ENCODE peak calls at places on chromosomes 7 and 10, in seven cellular contexts. S is HT-29, H is fibroblast of pulmonary artery, X is myocyte, Q is A549, M is mucosa of gallbladder, O is activated B cell treated with CpG ODN at 0.5 μM for 24 hours. N is an unnamed sample.

GRCh38 chr7:44854644-44855364 is 6.9 kb upstream of the H2AZ2 start:
- DNase-seq in O (no peak), M (no peak), H (no peak), S (no peak), Q (no peak), X (no peak), N (no peak)

GRCh38 chr10:18713077-18713476 is 53.8 kb downstream of the ARL5B start:
- DNase-seq in Q (peak), X (peak), H (peak), S (peak), M (no peak), O (no peak), N (no peak)

GRCh38 chr7:20217193-20217948 is at the start of gene MACC1:
- DNase-seq in M (peak), X (no peak), O (peak), Q (no peak), S (peak), H (no peak), N (no peak)

GRCh38 chr7:77685219-77685618 is 11.0 kb upstream of the RSBN1L start:
- DNase-seq in M (peak), Q (no peak), O (no peak), H (no peak), S (peak), X (no peak), N (no peak)

GRCh38 chr10:14247650-14248258 is 83.0 kb downstream of the FRMD4A start:
- DNase-seq in M (no peak), S (no peak), O (no peak), Q (no peak), X (no peak), H (no peak), N (no peak)

GRCh38 chr7:25405736-25406135 is 177.4 kb upstream of the NPVF start:
- DNase-seq in S (no peak), O (no peak), H (no peak), Q (no peak), M (peak), X (peak), N (no peak)

GRCh38 chr10:5663692-5664427 is 2.5 kb downstream of the ASB13 start:
- DNase-seq in O (no peak), M (no peak), X (no peak), Q (peak), H (no peak), S (no peak), N (no peak)

GRCh38 chr7:134892963-134893362 is 93.3 kb upstream of the AGBL3 start:
- DNase-seq in Q (no peak), S (no peak), X (no peak), H (no peak), O (no peak), M (no peak), N (no peak)

GRCh38 chr10:68087338-68088029 is 12.4 kb upstream of the HERC4 start:
- DNase-seq in M (no peak), S (peak), X (peak), Q (peak), H (no peak), O (no peak), N (no peak)

GRCh38 chr10:124152139-124152780 is 58.9 kb upstream of the CHST15 start:
- DNase-seq in Q (peak), X (peak), S (peak), M (peak), H (peak), O (no peak), N (no peak)

GRCh38 chr7:99379043-99379577 is 4.6 kb downstream of the ARPC1B start:
- DNase-seq in O (peak), M (peak), X (peak), S (no peak), Q (no peak), H (peak), N (peak)

GRCh38 chr7:89738549-89738948 is 415.7 kb upstream of the STEAP1 start:
- DNase-seq in X (no peak), S (no peak), Q (no peak), M (no peak), H (no peak), O (no peak), N (no peak)

GRCh38 chr10:4283841-4284610 is 499.0 kb upstream of the KLF6 start:
- DNase-seq in H (peak), Q (no peak), S (no peak), O (no peak), X (peak), M (peak), N (no peak)

GRCh38 chr7:115679976-115680375 is 350.6 kb downstream of the TFEC start:
- DNase-seq in H (peak), S (peak), X (peak), M (peak), O (no peak), Q (no peak), N (peak)

GRCh38 chr10:49023752-49024151 is 84.1 kb upstream of the LRRC18 start:
- DNase-seq in H (peak), Q (no peak), S (no peak), X (no peak), M (no peak), O (no peak), N (no peak)

GRCh38 chr7:141630621-141631020 is 71.3 kb downstream of the DENND11 start:
- DNase-seq in S (no peak), M (no peak), H (no peak), O (no peak), X (no peak), Q (no peak), N (no peak)

GRCh38 chr10:110758898-110759297 is 112.8 kb upstream of the PDCD4 start:
- DNase-seq in H (peak), X (peak), M (no peak), S (no peak), Q (no peak), O (no peak), N (peak)